ENCODE peak calls at places on chromosomes 16 and 17, in nine cellular contexts. A is mesothelial cell of epicardium, L is fibroblast of mammary gland, I is H9, C is activated T-cell treated with anti-CD3 and anti-CD28 coated beads for 48 hours, V is A549, N is T-helper 17 cell, F is RWPE1, J is SJSA1. B is an unnamed sample.

GRCh38 chr16:57624044-57624688 is 4.3 kb upstream of the ADGRG1 start:
- DNase-seq in A (no peak), L (no peak), I (no peak), C (no peak), V (peak; percentile 54), N (no peak), F (no peak), J (no peak), B (no peak)

GRCh38 chr17:39167492-39167891 is 1.5 kb upstream of the ARL5C start:
- DNase-seq in A (no peak), L (no peak), I (no peak), C (no peak), V (no peak), N (no peak), F (no peak), J (no peak), B (no peak)

GRCh38 chr17:72987166-72987565 is 105.3 kb downstream of the SLC39A11 start:
- DNase-seq in A (no peak), L (no peak), I (no peak), C (no peak), V (no peak), N (no peak), F (no peak), J (no peak), B (no peak)

GRCh38 chr16:66342294-66342900 is 24.1 kb upstream of the CDH5 start:
- DNase-seq in A (no peak), L (peak; percentile 16), I (peak; percentile 66), C (peak; percentile 8), V (peak; percentile 43), N (no peak), F (no peak), J (no peak), B (no peak)

GRCh38 chr16:81526935-81527334 is 82.3 kb downstream of the CMIP start:
- DNase-seq in A (no peak), L (peak; percentile 74), I (no peak), C (no peak), V (peak; percentile 53), N (no peak), F (peak; percentile 94), J (peak; percentile 62), B (no peak)

GRCh38 chr16:68084504-68085258 is 489 bp upstream of the NFATC3 start:
- DNase-seq in A (peak; percentile 64), L (peak; percentile 60), I (peak; percentile 99), C (peak; percentile 90), V (peak; percentile 73), N (peak; percentile 77), F (peak; percentile 97), J (peak; percentile 91), B (peak; percentile 52)

GRCh38 chr17:78891406-78892061 is 11.5 kb downstream of the CEP295NL start:
- DNase-seq in A (no peak), L (no peak), I (no peak), C (no peak), V (no peak), N (no peak), F (no peak), J (no peak), B (no peak)

GRCh38 chr17:12180644-12181261 is 160.1 kb downstream of the MAP2K4 start:
- DNase-seq in A (no peak), L (peak; percentile 66), I (no peak), C (no peak), V (peak; percentile 74), N (no peak), F (peak; percentile 29), J (no peak), B (peak; percentile 27)

GRCh38 chr17:79986441-79987186 is 49.1 kb downstream of the TBC1D16 start:
- DNase-seq in A (no peak), L (peak; percentile 68), I (no peak), C (no peak), V (no peak), N (no peak), F (no peak), J (peak; percentile 73), B (peak; percentile 76)

GRCh38 chr17:71325886-71326285 is 794.9 kb upstream of the SOX9 start:
- DNase-seq in A (no peak), L (no peak), I (no peak), C (no peak), V (no peak), N (no peak), F (no peak), J (no peak), B (no peak)

GRCh38 chr16:23172549-23172948 is 10.0 kb upstream of the SCNN1G start:
- DNase-seq in A (no peak), L (no peak), I (no peak), C (no peak), V (no peak), N (no peak), F (no peak), J (no peak), B (no peak)

GRCh38 chr16:84054271-84054670 is 11.7 kb upstream of the SLC38A8 start:
- DNase-seq in A (no peak), L (no peak), I (no peak), C (no peak), V (no peak), N (no peak), F (no peak), J (no peak), B (no peak)

GRCh38 chr17:69710926-69711325 is 296.4 kb downstream of the MAP2K6 start:
- DNase-seq in A (no peak), L (peak; percentile 48), I (no peak), C (no peak), V (no peak), N (no peak), F (no peak), J (no peak), B (no peak)

GRCh38 chr16:19853973-19854876 is 30.4 kb downstream of the GPRC5B start:
- DNase-seq in A (no peak), L (no peak), I (peak; percentile 78), C (no peak), V (no peak), N (no peak), F (no peak), J (no peak), B (no peak)

GRCh38 chr16:82192665-82193064 is 22.6 kb upstream of the MPHOSPH6 start:
- DNase-seq in A (no peak), L (peak; percentile 85), I (no peak), C (peak; percentile 18), V (no peak), N (no peak), F (peak; percentile 57), J (no peak), B (peak; percentile 82)

GRCh38 chr17:35749560-35750412 is 3.3 kb downstream of the GAS2L2 start:
- DNase-seq in A (no peak), L (no peak), I (peak; percentile 71), C (no peak), V (no peak), N (no peak), F (no peak), J (no peak), B (no peak)

GRCh38 chr16:49675417-49675816 is 180.5 kb downstream of the ZNF423 start:
- DNase-seq in A (no peak), L (no peak), I (no peak), C (no peak), V (no peak), N (no peak), F (no peak), J (no peak), B (no peak)

GRCh38 chr17:83050651-83051422 is 28.6 kb upstream of the METRNL start:
- DNase-seq in A (no peak), L (no peak), I (peak; percentile 76), C (no peak), V (no peak), N (no peak), F (peak; percentile 36), J (peak; percentile 42), B (no peak)

GRCh38 chr17:58308173-58308984 is 20.2 kb downstream of the TSPOAP1 start:
- DNase-seq in A (no peak), L (no peak), I (peak; percentile 92), C (no peak), V (peak; percentile 35), N (no peak), F (no peak), J (peak; percentile 54), B (no peak)

GRCh38 chr17:81401727-81402529 is 6.7 kb downstream of the BAHCC1 start:
- DNase-seq in A (no peak), L (peak; percentile 70), I (peak; percentile 87), C (no peak), V (peak; percentile 81), N (no peak), F (no peak), J (peak; percentile 91), B (peak; percentile 50)

B was measured in dermis microvascular lymphatic vessel endothelial cell.